ENCODE peak calls at places on chromosomes 6 and 20, in five cellular contexts. One of them, this sample, is unnamed.

GRCh38 chr6:142015011-142015410 is 117.7 kb upstream of the GJE1 start:
- DNase-seq in neural progenitor cell: peak
- DNase-seq in heart right ventricle: no peak
- DNase-seq in activated T-helper 1 cell treated with anti-CD3 and anti-CD28 coated beads, Interleukin-2, amount 50 U/mL, for 16 hours: no peak
- DNase-seq in cerebellar cortex: no peak
- DNase-seq in this sample: no peak

GRCh38 chr20:50558483-50558925 is 48.3 kb downstream of the PTPN1 start:
- DNase-seq in activated T-helper 1 cell treated with anti-CD3 and anti-CD28 coated beads, Interleukin-2, amount 50 U/mL, for 16 hours: no peak
- DNase-seq in neural progenitor cell: no peak
- DNase-seq in cerebellar cortex: no peak
- DNase-seq in heart right ventricle: no peak
- DNase-seq in this sample: no peak

GRCh38 chr6:38867726-38868125 is 152.6 kb downstream of the DNAH8 start:
- DNase-seq in neural progenitor cell: no peak
- DNase-seq in cerebellar cortex: no peak
- DNase-seq in heart right ventricle: no peak
- DNase-seq in activated T-helper 1 cell treated with anti-CD3 and anti-CD28 coated beads, Interleukin-2, amount 50 U/mL, for 16 hours: no peak
- DNase-seq in this sample: no peak

GRCh38 chr6:143843689-143844405 is 709 bp downstream of the LTV1 start:
- DNase-seq in heart right ventricle: no peak
- DNase-seq in neural progenitor cell: peak
- DNase-seq in activated T-helper 1 cell treated with anti-CD3 and anti-CD28 coated beads, Interleukin-2, amount 50 U/mL, for 16 hours: no peak
- DNase-seq in cerebellar cortex: no peak
- DNase-seq in this sample: no peak

GRCh38 chr6:17621003-17621402 is 20.9 kb downstream of the FAM8A1 start:
- DNase-seq in neural progenitor cell: no peak
- DNase-seq in cerebellar cortex: no peak
- DNase-seq in heart right ventricle: no peak
- DNase-seq in activated T-helper 1 cell treated with anti-CD3 and anti-CD28 coated beads, Interleukin-2, amount 50 U/mL, for 16 hours: no peak
- DNase-seq in this sample: no peak

GRCh38 chr20:3658708-3659491 is 4.3 kb downstream of the GFRA4 start:
- DNase-seq in activated T-helper 1 cell treated with anti-CD3 and anti-CD28 coated beads, Interleukin-2, amount 50 U/mL, for 16 hours: no peak
- DNase-seq in neural progenitor cell: no peak
- DNase-seq in cerebellar cortex: no peak
- DNase-seq in heart right ventricle: no peak
- DNase-seq in this sample: peak

GRCh38 chr6:14231071-14231483 is 113.5 kb downstream of the CD83 start:
- DNase-seq in neural progenitor cell: no peak
- DNase-seq in cerebellar cortex: no peak
- DNase-seq in heart right ventricle: no peak
- DNase-seq in activated T-helper 1 cell treated with anti-CD3 and anti-CD28 coated beads, Interleukin-2, amount 50 U/mL, for 16 hours: no peak
- DNase-seq in this sample: no peak

GRCh38 chr6:119129148-119129967 is 50.9 kb upstream of the FAM184A start:
- DNase-seq in cerebellar cortex: peak
- DNase-seq in neural progenitor cell: peak
- DNase-seq in activated T-helper 1 cell treated with anti-CD3 and anti-CD28 coated beads, Interleukin-2, amount 50 U/mL, for 16 hours: no peak
- DNase-seq in heart right ventricle: peak
- DNase-seq in this sample: no peak

GRCh38 chr6:105212587-105212986 is 32.8 kb upstream of the POPDC3 start:
- DNase-seq in neural progenitor cell: no peak
- DNase-seq in activated T-helper 1 cell treated with anti-CD3 and anti-CD28 coated beads, Interleukin-2, amount 50 U/mL, for 16 hours: no peak
- DNase-seq in heart right ventricle: no peak
- DNase-seq in cerebellar cortex: no peak
- DNase-seq in this sample: no peak

GRCh38 chr6:40579101-40579500 is 8.1 kb downstream of the LRFN2 start:
- DNase-seq in activated T-helper 1 cell treated with anti-CD3 and anti-CD28 coated beads, Interleukin-2, amount 50 U/mL, for 16 hours: no peak
- DNase-seq in neural progenitor cell: no peak
- DNase-seq in cerebellar cortex: no peak
- DNase-seq in heart right ventricle: no peak
- DNase-seq in this sample: no peak

GRCh38 chr6:11585426-11586016 is 48.0 kb downstream of the TMEM170B start:
- DNase-seq in heart right ventricle: no peak
- DNase-seq in cerebellar cortex: peak
- DNase-seq in activated T-helper 1 cell treated with anti-CD3 and anti-CD28 coated beads, Interleukin-2, amount 50 U/mL, for 16 hours: no peak
- DNase-seq in neural progenitor cell: peak
- DNase-seq in this sample: no peak

GRCh38 chr6:170437719-170438401 is 115.2 kb downstream of the PSMB1 start:
- DNase-seq in heart right ventricle: no peak
- DNase-seq in cerebellar cortex: peak
- DNase-seq in neural progenitor cell: no peak
- DNase-seq in activated T-helper 1 cell treated with anti-CD3 and anti-CD28 coated beads, Interleukin-2, amount 50 U/mL, for 16 hours: no peak
- DNase-seq in this sample: no peak

GRCh38 chr6:169725270-169726048 is 1.2 kb upstream of the PHF10 start:
- DNase-seq in heart right ventricle: peak
- DNase-seq in neural progenitor cell: peak
- DNase-seq in activated T-helper 1 cell treated with anti-CD3 and anti-CD28 coated beads, Interleukin-2, amount 50 U/mL, for 16 hours: no peak
- DNase-seq in cerebellar cortex: no peak
- DNase-seq in this sample: peak

GRCh38 chr6:73109659-73110058 is 115.6 kb downstream of the KHDC1L start:
- DNase-seq in heart right ventricle: no peak
- DNase-seq in activated T-helper 1 cell treated with anti-CD3 and anti-CD28 coated beads, Interleukin-2, amount 50 U/mL, for 16 hours: no peak
- DNase-seq in neural progenitor cell: no peak
- DNase-seq in cerebellar cortex: no peak
- DNase-seq in this sample: no peak

GRCh38 chr6:145531822-145532221 is 203.5 kb downstream of the EPM2A start:
- DNase-seq in neural progenitor cell: peak
- DNase-seq in cerebellar cortex: no peak
- DNase-seq in activated T-helper 1 cell treated with anti-CD3 and anti-CD28 coated beads, Interleukin-2, amount 50 U/mL, for 16 hours: no peak
- DNase-seq in heart right ventricle: no peak
- DNase-seq in this sample: no peak

GRCh38 chr20:33411136-33411690 is 9.9 kb upstream of the CDK5RAP1 start:
- DNase-seq in activated T-helper 1 cell treated with anti-CD3 and anti-CD28 coated beads, Interleukin-2, amount 50 U/mL, for 16 hours: no peak
- DNase-seq in cerebellar cortex: no peak
- DNase-seq in neural progenitor cell: no peak
- DNase-seq in heart right ventricle: no peak
- DNase-seq in this sample: no peak

GRCh38 chr6:45569210-45569945 is 191.6 kb upstream of the SUPT3H start:
- DNase-seq in neural progenitor cell: peak
- DNase-seq in cerebellar cortex: no peak
- DNase-seq in heart right ventricle: no peak
- DNase-seq in activated T-helper 1 cell treated with anti-CD3 and anti-CD28 coated beads, Interleukin-2, amount 50 U/mL, for 16 hours: no peak
- DNase-seq in this sample: no peak

This sample was measured in lower leg skin.